ENCODE peak calls at places on chromosomes 6 and 20, in four cellular contexts. One of them, this sample, is unnamed.

GRCh38 chr6:14799928-14800327 is 445.9 kb upstream of the JARID2 start:
- DNase-seq in cardiac fibroblast: peak
- DNase-seq in kidney tubule cell: peak
- DNase-seq in B cell: peak
- DNase-seq in this sample: peak

GRCh38 chr6:34516391-34517324 is 39.5 kb downstream of the SPDEF start:
- DNase-seq in kidney tubule cell: no peak
- DNase-seq in B cell: no peak
- DNase-seq in cardiac fibroblast: no peak
- DNase-seq in this sample: no peak

GRCh38 chr6:12608016-12608860 is 108.3 kb upstream of the PHACTR1 start:
- DNase-seq in cardiac fibroblast: peak
- DNase-seq in B cell: no peak
- DNase-seq in kidney tubule cell: peak
- DNase-seq in this sample: no peak

GRCh38 chr6:89689732-89690131 is 51.2 kb upstream of the LYRM2 start:
- DNase-seq in kidney tubule cell: no peak
- DNase-seq in B cell: no peak
- DNase-seq in cardiac fibroblast: no peak
- DNase-seq in this sample: no peak

GRCh38 chr20:39103732-39104131 is 141.6 kb downstream of the DHX35 start:
- DNase-seq in cardiac fibroblast: peak
- DNase-seq in kidney tubule cell: no peak
- DNase-seq in B cell: no peak
- DNase-seq in this sample: no peak

GRCh38 chr6:36428911-36429310 is 13.7 kb downstream of the PXT1 start:
- DNase-seq in cardiac fibroblast: peak
- DNase-seq in kidney tubule cell: no peak
- DNase-seq in B cell: no peak
- DNase-seq in this sample: no peak

GRCh38 chr20:64222851-64223525 is 32.6 kb upstream of the PCMTD2 start:
- DNase-seq in B cell: no peak
- DNase-seq in kidney tubule cell: no peak
- DNase-seq in cardiac fibroblast: no peak
- DNase-seq in this sample: no peak

GRCh38 chr6:34465551-34466241 is at the start of gene PACSIN1:
- DNase-seq in B cell: peak
- DNase-seq in cardiac fibroblast: no peak
- DNase-seq in kidney tubule cell: peak
- DNase-seq in this sample: no peak

GRCh38 chr6:140601409-140601808 is 1227.0 kb upstream of the CITED2 start:
- DNase-seq in kidney tubule cell: no peak
- DNase-seq in cardiac fibroblast: no peak
- DNase-seq in B cell: no peak
- DNase-seq in this sample: no peak

GRCh38 chr6:32845381-32845884 is 1.6 kb upstream of the PSMB8 start:
- DNase-seq in B cell: peak
- DNase-seq in cardiac fibroblast: no peak
- DNase-seq in kidney tubule cell: no peak
- DNase-seq in this sample: no peak

GRCh38 chr20:26135325-26136110 is 438.9 kb upstream of the ZNF337 start:
- DNase-seq in kidney tubule cell: no peak
- DNase-seq in cardiac fibroblast: no peak
- DNase-seq in B cell: no peak
- DNase-seq in this sample: no peak

GRCh38 chr6:17258763-17259162 is 22.4 kb upstream of the RBM24 start:
- DNase-seq in B cell: no peak
- DNase-seq in kidney tubule cell: no peak
- DNase-seq in cardiac fibroblast: no peak
- DNase-seq in this sample: no peak

GRCh38 chr20:19977373-19977770 is 39.8 kb upstream of the NAA20 start:
- DNase-seq in cardiac fibroblast: no peak
- DNase-seq in kidney tubule cell: peak
- DNase-seq in B cell: no peak
- DNase-seq in this sample: no peak

GRCh38 chr6:90284236-90284744 is 12.4 kb downstream of the BACH2 start:
- DNase-seq in kidney tubule cell: peak
- DNase-seq in cardiac fibroblast: peak
- DNase-seq in B cell: no peak
- DNase-seq in this sample: no peak

GRCh38 chr6:6386010-6386409 is 65.5 kb upstream of the F13A1 start:
- DNase-seq in cardiac fibroblast: no peak
- DNase-seq in kidney tubule cell: no peak
- DNase-seq in B cell: no peak
- DNase-seq in this sample: no peak

GRCh38 chr20:45506927-45507820 is 8.2 kb downstream of the SPINT3 start:
- DNase-seq in B cell: no peak
- DNase-seq in kidney tubule cell: peak
- DNase-seq in cardiac fibroblast: peak
- DNase-seq in this sample: no peak

GRCh38 chr6:34157236-34157830 is 11.4 kb upstream of the GRM4 start:
- DNase-seq in kidney tubule cell: no peak
- DNase-seq in cardiac fibroblast: no peak
- DNase-seq in B cell: no peak
- DNase-seq in this sample: no peak

GRCh38 chr6:166772518-166772917 is 145.5 kb upstream of the RPS6KA2 start:
- DNase-seq in cardiac fibroblast: no peak
- DNase-seq in kidney tubule cell: no peak
- DNase-seq in B cell: no peak
- DNase-seq in this sample: no peak

GRCh38 chr20:23290761-23291574 is 59.6 kb upstream of the NXT1 start:
- DNase-seq in B cell: no peak
- DNase-seq in cardiac fibroblast: no peak
- DNase-seq in kidney tubule cell: no peak
- DNase-seq in this sample: no peak

GRCh38 chr6:125588268-125588667 is 161.2 kb upstream of the HEY2 start:
- DNase-seq in kidney tubule cell: no peak
- DNase-seq in cardiac fibroblast: peak
- DNase-seq in B cell: no peak
- DNase-seq in this sample: no peak

GRCh38 chr6:63816979-63817436 is 181.4 kb downstream of the PHF3 start:
- DNase-seq in cardiac fibroblast: peak
- DNase-seq in B cell: no peak
- DNase-seq in kidney tubule cell: peak
- DNase-seq in this sample: no peak

GRCh38 chr6:86193821-86194220 is 551.1 kb upstream of the SYNCRIP start:
- DNase-seq in cardiac fibroblast: no peak
- DNase-seq in B cell: no peak
- DNase-seq in kidney tubule cell: no peak
- DNase-seq in this sample: no peak

GRCh38 chr6:15907914-15908518 is 220.9 kb upstream of the MYLIP start:
- DNase-seq in cardiac fibroblast: no peak
- DNase-seq in kidney tubule cell: no peak
- DNase-seq in B cell: no peak
- DNase-seq in this sample: no peak

GRCh38 chr6:7273709-7274108 is 39.3 kb downstream of the SSR1 start:
- DNase-seq in B cell: no peak
- DNase-seq in kidney tubule cell: no peak
- DNase-seq in cardiac fibroblast: no peak
- DNase-seq in this sample: no peak

GRCh38 chr6:166446146-166446545 is 63.4 kb upstream of the MPC1 start:
- DNase-seq in B cell: no peak
- DNase-seq in kidney tubule cell: no peak
- DNase-seq in cardiac fibroblast: no peak
- DNase-seq in this sample: no peak

GRCh38 chr6:39301606-39302005 is 12.6 kb downstream of the KCNK17 start:
- DNase-seq in kidney tubule cell: no peak
- DNase-seq in cardiac fibroblast: peak
- DNase-seq in B cell: no peak
- DNase-seq in this sample: no peak

GRCh38 chr6:11162262-11162661 is 50.7 kb upstream of the ERVFRD-1 start:
- DNase-seq in cardiac fibroblast: no peak
- DNase-seq in kidney tubule cell: no peak
- DNase-seq in B cell: no peak
- DNase-seq in this sample: no peak

GRCh38 chr6:169627736-169628423 is 73.9 kb downstream of the WDR27 start:
- DNase-seq in B cell: no peak
- DNase-seq in cardiac fibroblast: no peak
- DNase-seq in kidney tubule cell: no peak
- DNase-seq in this sample: no peak

GRCh38 chr20:58308290-58308679 is 1.2 kb upstream of the RAB22A start:
- DNase-seq in kidney tubule cell: no peak
- DNase-seq in cardiac fibroblast: no peak
- DNase-seq in B cell: peak
- DNase-seq in this sample: no peak

GRCh38 chr6:129597023-129597713 is 112.8 kb downstream of the ARHGAP18 start:
- DNase-seq in B cell: peak
- DNase-seq in kidney tubule cell: no peak
- DNase-seq in cardiac fibroblast: no peak
- DNase-seq in this sample: no peak

GRCh38 chr6:110013396-110013795 is 35.3 kb downstream of the GPR6 start:
- DNase-seq in cardiac fibroblast: no peak
- DNase-seq in B cell: no peak
- DNase-seq in kidney tubule cell: no peak
- DNase-seq in this sample: no peak

GRCh38 chr6:163536770-163537169 is 122.3 kb downstream of the QKI start:
- DNase-seq in B cell: no peak
- DNase-seq in kidney tubule cell: peak
- DNase-seq in cardiac fibroblast: peak
- DNase-seq in this sample: no peak

GRCh38 chr6:3473773-3474172 is 16.9 kb upstream of the SLC22A23 start:
- DNase-seq in kidney tubule cell: no peak
- DNase-seq in cardiac fibroblast: no peak
- DNase-seq in B cell: no peak
- DNase-seq in this sample: no peak

GRCh38 chr6:11043961-11044711 is at the start of gene ELOVL2:
- DNase-seq in kidney tubule cell: peak
- DNase-seq in B cell: peak
- DNase-seq in cardiac fibroblast: peak
- DNase-seq in this sample: no peak

GRCh38 chr6:31086788-31087440 is 25.5 kb downstream of the C6orf15 start:
- DNase-seq in cardiac fibroblast: peak
- DNase-seq in B cell: no peak
- DNase-seq in kidney tubule cell: peak
- DNase-seq in this sample: no peak

GRCh38 chr6:163579111-163579879 is 164.8 kb downstream of the QKI start:
- DNase-seq in B cell: no peak
- DNase-seq in kidney tubule cell: peak
- DNase-seq in cardiac fibroblast: no peak
- DNase-seq in this sample: no peak